ENCODE peak calls at places on chromosomes 6 and 20, in nine cellular contexts. One of them, this sample, is unnamed.

GRCh38 chr6:20400476-20401402 is 940 bp upstream of the E2F3 start:
- DNase-seq in caudate nucleus: peak; percentile 35
- DNase-seq in CD4-positive, alpha-beta memory T cell: peak; percentile 40
- DNase-seq in heart right ventricle: peak; percentile 14
- DNase-seq in naive thymus-derived CD4-positive, alpha-beta T cell: no peak
- DNase-seq in stomach: no peak
- DNase-seq in RWPE2: peak; percentile 77
- DNase-seq in Karpas-422: peak; percentile 60
- DNase-seq in mesendoderm: peak; percentile 18
- DNase-seq in this sample: peak; percentile 42

GRCh38 chr6:22940571-22941290 is 371.4 kb downstream of the HDGFL1 start:
- DNase-seq in Karpas-422: no peak
- DNase-seq in stomach: no peak
- DNase-seq in mesendoderm: no peak
- DNase-seq in caudate nucleus: no peak
- DNase-seq in RWPE2: no peak
- DNase-seq in heart right ventricle: no peak
- DNase-seq in naive thymus-derived CD4-positive, alpha-beta T cell: no peak
- DNase-seq in CD4-positive, alpha-beta memory T cell: no peak
- DNase-seq in this sample: no peak

GRCh38 chr6:14922306-14922705 is 323.6 kb upstream of the JARID2 start:
- DNase-seq in naive thymus-derived CD4-positive, alpha-beta T cell: no peak
- DNase-seq in RWPE2: no peak
- DNase-seq in CD4-positive, alpha-beta memory T cell: no peak
- DNase-seq in mesendoderm: peak; percentile 62
- DNase-seq in caudate nucleus: no peak
- DNase-seq in Karpas-422: no peak
- DNase-seq in stomach: no peak
- DNase-seq in heart right ventricle: no peak
- DNase-seq in this sample: peak; percentile 6

GRCh38 chr20:62933966-62934365 is 4.0 kb upstream of the GID8 start:
- DNase-seq in caudate nucleus: no peak
- DNase-seq in stomach: no peak
- DNase-seq in heart right ventricle: no peak
- DNase-seq in Karpas-422: no peak
- DNase-seq in CD4-positive, alpha-beta memory T cell: no peak
- DNase-seq in RWPE2: peak; percentile 54
- DNase-seq in mesendoderm: no peak
- DNase-seq in naive thymus-derived CD4-positive, alpha-beta T cell: no peak
- DNase-seq in this sample: no peak

GRCh38 chr6:118377711-118378414 is 170.2 kb upstream of the PLN start:
- DNase-seq in mesendoderm: peak; percentile 9
- DNase-seq in stomach: no peak
- DNase-seq in RWPE2: no peak
- DNase-seq in CD4-positive, alpha-beta memory T cell: no peak
- DNase-seq in heart right ventricle: peak; percentile 51
- DNase-seq in caudate nucleus: no peak
- DNase-seq in Karpas-422: no peak
- DNase-seq in naive thymus-derived CD4-positive, alpha-beta T cell: no peak
- DNase-seq in this sample: no peak

GRCh38 chr6:152897807-152898399 is 84.9 kb downstream of the FBXO5 start:
- DNase-seq in RWPE2: no peak
- DNase-seq in stomach: peak; percentile 63
- DNase-seq in CD4-positive, alpha-beta memory T cell: peak; percentile 45
- DNase-seq in heart right ventricle: peak; percentile 52
- DNase-seq in caudate nucleus: no peak
- DNase-seq in Karpas-422: peak; percentile 86
- DNase-seq in mesendoderm: peak; percentile 77
- DNase-seq in naive thymus-derived CD4-positive, alpha-beta T cell: no peak
- DNase-seq in this sample: peak; percentile 8

GRCh38 chr6:111558690-111559192 is 46.9 kb downstream of the TRAF3IP2 start:
- DNase-seq in heart right ventricle: no peak
- DNase-seq in naive thymus-derived CD4-positive, alpha-beta T cell: no peak
- DNase-seq in mesendoderm: no peak
- DNase-seq in caudate nucleus: no peak
- DNase-seq in stomach: no peak
- DNase-seq in Karpas-422: no peak
- DNase-seq in CD4-positive, alpha-beta memory T cell: no peak
- DNase-seq in RWPE2: no peak
- DNase-seq in this sample: no peak

GRCh38 chr6:32718879-32719278 is 22.3 kb upstream of the HLA-DQA2 start:
- DNase-seq in mesendoderm: no peak
- DNase-seq in caudate nucleus: no peak
- DNase-seq in naive thymus-derived CD4-positive, alpha-beta T cell: no peak
- DNase-seq in stomach: no peak
- DNase-seq in heart right ventricle: no peak
- DNase-seq in CD4-positive, alpha-beta memory T cell: no peak
- DNase-seq in RWPE2: no peak
- DNase-seq in Karpas-422: no peak
- DNase-seq in this sample: no peak

GRCh38 chr6:135270676-135271536 is 89.8 kb downstream of the MYB start:
- DNase-seq in Karpas-422: no peak
- DNase-seq in mesendoderm: peak; percentile 71
- DNase-seq in naive thymus-derived CD4-positive, alpha-beta T cell: no peak
- DNase-seq in CD4-positive, alpha-beta memory T cell: no peak
- DNase-seq in caudate nucleus: no peak
- DNase-seq in stomach: peak; percentile 81
- DNase-seq in RWPE2: no peak
- DNase-seq in heart right ventricle: no peak
- DNase-seq in this sample: no peak

GRCh38 chr6:50990750-50991446 is 172.2 kb downstream of the TFAP2B start:
- DNase-seq in caudate nucleus: no peak
- DNase-seq in stomach: no peak
- DNase-seq in heart right ventricle: no peak
- DNase-seq in RWPE2: no peak
- DNase-seq in Karpas-422: no peak
- DNase-seq in mesendoderm: no peak
- DNase-seq in naive thymus-derived CD4-positive, alpha-beta T cell: no peak
- DNase-seq in CD4-positive, alpha-beta memory T cell: no peak
- DNase-seq in this sample: no peak

GRCh38 chr20:32993484-32994050 is 10.7 kb downstream of the SUN5 start:
- DNase-seq in caudate nucleus: no peak
- DNase-seq in heart right ventricle: no peak
- DNase-seq in naive thymus-derived CD4-positive, alpha-beta T cell: peak; percentile 39
- DNase-seq in mesendoderm: no peak
- DNase-seq in Karpas-422: no peak
- DNase-seq in RWPE2: peak; percentile 38
- DNase-seq in CD4-positive, alpha-beta memory T cell: no peak
- DNase-seq in stomach: no peak
- DNase-seq in this sample: no peak

GRCh38 chr20:45765307-45765910 is 26.3 kb downstream of the WFDC3 start:
- DNase-seq in stomach: no peak
- DNase-seq in RWPE2: peak; percentile 45
- DNase-seq in heart right ventricle: no peak
- DNase-seq in mesendoderm: peak; percentile 87
- DNase-seq in Karpas-422: no peak
- DNase-seq in CD4-positive, alpha-beta memory T cell: no peak
- DNase-seq in caudate nucleus: no peak
- DNase-seq in naive thymus-derived CD4-positive, alpha-beta T cell: no peak
- DNase-seq in this sample: no peak
- H3K27ac ChIP-seq in stomach: no peak overlapping the region
- H3K27ac ChIP-seq in RWPE2: no peak overlapping the region
- H3K27ac ChIP-seq in heart right ventricle: no peak overlapping the region
- H3K27ac ChIP-seq in mesendoderm: peak overlapping the region; percentile 94
- H3K27ac ChIP-seq in Karpas-422: no peak overlapping the region
- H3K27ac ChIP-seq in CD4-positive, alpha-beta memory T cell: no peak overlapping the region
- H3K27ac ChIP-seq in caudate nucleus: no peak overlapping the region
- H3K27ac ChIP-seq in naive thymus-derived CD4-positive, alpha-beta T cell: no peak overlapping the region
- H3K27ac ChIP-seq in this sample: no peak overlapping the region

GRCh38 chr6:44254201-44254956 is 2.9 kb downstream of the SLC35B2 start:
- DNase-seq in mesendoderm: no peak
- DNase-seq in stomach: no peak
- DNase-seq in RWPE2: no peak
- DNase-seq in CD4-positive, alpha-beta memory T cell: no peak
- DNase-seq in naive thymus-derived CD4-positive, alpha-beta T cell: no peak
- DNase-seq in Karpas-422: peak; percentile 69
- DNase-seq in caudate nucleus: no peak
- DNase-seq in heart right ventricle: no peak
- DNase-seq in this sample: no peak

GRCh38 chr6:44251576-44252524 is 4.9 kb downstream of the HSP90AB1 start:
- DNase-seq in mesendoderm: no peak
- DNase-seq in naive thymus-derived CD4-positive, alpha-beta T cell: no peak
- DNase-seq in caudate nucleus: no peak
- DNase-seq in Karpas-422: peak; percentile 51
- DNase-seq in stomach: no peak
- DNase-seq in CD4-positive, alpha-beta memory T cell: no peak
- DNase-seq in RWPE2: no peak
- DNase-seq in heart right ventricle: no peak
- DNase-seq in this sample: no peak

GRCh38 chr6:44255848-44256247 is 1.5 kb downstream of the SLC35B2 start:
- DNase-seq in stomach: no peak
- DNase-seq in naive thymus-derived CD4-positive, alpha-beta T cell: no peak
- DNase-seq in CD4-positive, alpha-beta memory T cell: no peak
- DNase-seq in Karpas-422: peak; percentile 69
- DNase-seq in RWPE2: no peak
- DNase-seq in mesendoderm: no peak
- DNase-seq in caudate nucleus: no peak
- DNase-seq in heart right ventricle: no peak
- DNase-seq in this sample: no peak

GRCh38 chr6:44254957-44255808 is 2.1 kb downstream of the SLC35B2 start:
- DNase-seq in RWPE2: no peak
- DNase-seq in Karpas-422: peak; percentile 72
- DNase-seq in CD4-positive, alpha-beta memory T cell: no peak
- DNase-seq in mesendoderm: peak; percentile 41
- DNase-seq in naive thymus-derived CD4-positive, alpha-beta T cell: no peak
- DNase-seq in heart right ventricle: no peak
- DNase-seq in caudate nucleus: no peak
- DNase-seq in stomach: no peak
- DNase-seq in this sample: no peak

DNA sequence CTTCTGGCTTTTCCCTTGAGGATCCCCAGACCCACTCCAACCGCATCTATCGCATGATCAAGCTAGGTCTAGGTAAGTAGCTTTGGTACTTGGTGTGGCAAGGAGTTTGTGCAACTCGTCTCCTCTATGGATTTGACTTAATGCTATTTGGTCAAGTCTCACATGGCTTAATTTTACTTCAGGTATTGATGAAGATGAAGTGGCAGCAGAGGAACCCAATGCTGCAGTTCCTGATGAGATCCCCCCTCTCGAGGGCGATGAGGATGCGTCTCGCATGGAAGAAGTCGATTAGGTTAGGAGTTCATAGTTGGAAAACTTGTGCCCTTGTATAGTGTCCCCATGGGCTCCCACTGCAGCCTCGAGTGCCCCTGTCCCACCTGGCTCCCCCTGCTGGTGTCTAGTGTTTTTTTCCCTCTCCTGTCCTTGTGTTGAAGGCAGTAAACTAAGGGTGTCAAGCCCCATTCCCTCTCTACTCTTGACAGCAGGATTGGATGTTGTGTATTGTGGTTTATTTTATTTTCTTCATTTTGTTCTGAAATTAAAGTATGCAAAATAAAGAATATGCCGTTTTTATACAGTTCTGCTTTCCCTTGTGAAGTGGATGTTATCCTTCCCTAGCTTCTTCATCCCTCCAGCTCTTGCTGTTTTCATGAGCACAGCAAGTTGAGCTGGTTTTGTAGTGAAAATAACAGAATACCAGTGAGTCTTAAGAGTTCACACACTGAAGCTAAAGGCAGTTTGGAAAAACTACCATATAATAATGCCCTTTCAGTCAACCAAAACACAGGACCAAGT is 3.8 kb downstream of the SLC35B2 start:
- DNase-seq in Karpas-422: peak; percentile 86
- DNase-seq in CD4-positive, alpha-beta memory T cell: peak; percentile 59
- DNase-seq in heart right ventricle: no peak
- DNase-seq in stomach: peak; percentile 66
- DNase-seq in mesendoderm: peak; percentile 68
- DNase-seq in naive thymus-derived CD4-positive, alpha-beta T cell: no peak
- DNase-seq in RWPE2: no peak
- DNase-seq in caudate nucleus: no peak
- DNase-seq in this sample: no peak
- H3K27ac ChIP-seq in Karpas-422: no peak overlapping the region
- H3K27ac ChIP-seq in CD4-positive, alpha-beta memory T cell: no peak overlapping the region
- H3K27ac ChIP-seq in heart right ventricle: no peak overlapping the region
- H3K27ac ChIP-seq in stomach: no peak overlapping the region
- H3K27ac ChIP-seq in mesendoderm: no peak overlapping the region
- H3K27ac ChIP-seq in naive thymus-derived CD4-positive, alpha-beta T cell: no peak overlapping the region
- H3K27ac ChIP-seq in RWPE2: no peak overlapping the region
- H3K27ac ChIP-seq in caudate nucleus: no peak overlapping the region
- H3K27ac ChIP-seq in this sample: no peak overlapping the region

DNA sequence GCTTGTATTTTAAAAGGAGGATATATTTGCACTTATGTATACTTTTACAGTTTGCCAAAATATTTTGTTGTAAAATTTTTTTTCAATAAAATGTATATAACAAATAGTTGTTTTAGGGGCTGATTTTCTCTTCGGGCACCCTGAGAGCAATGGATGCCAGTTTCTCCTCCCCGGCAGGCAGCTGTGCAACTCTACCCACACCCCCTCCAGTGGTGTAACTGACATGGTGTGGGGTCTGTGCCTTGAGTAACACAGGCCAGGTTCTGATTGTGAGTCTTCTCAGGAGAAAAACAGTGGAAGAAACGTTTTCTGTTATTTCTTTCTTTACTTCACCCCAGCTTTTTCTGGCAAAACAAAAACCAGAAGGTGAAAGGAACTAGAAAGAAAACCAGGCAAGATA is 6.1 kb downstream of the FOXF2 start:
- DNase-seq in stomach: no peak
- DNase-seq in CD4-positive, alpha-beta memory T cell: no peak
- DNase-seq in caudate nucleus: no peak
- DNase-seq in Karpas-422: no peak
- DNase-seq in naive thymus-derived CD4-positive, alpha-beta T cell: no peak
- DNase-seq in heart right ventricle: no peak
- DNase-seq in RWPE2: no peak
- DNase-seq in mesendoderm: no peak
- DNase-seq in this sample: no peak
- H3K27ac ChIP-seq in stomach: peak overlapping the region; percentile 72
- H3K27ac ChIP-seq in CD4-positive, alpha-beta memory T cell: no peak overlapping the region
- H3K27ac ChIP-seq in caudate nucleus: no peak overlapping the region
- H3K27ac ChIP-seq in Karpas-422: no peak overlapping the region
- H3K27ac ChIP-seq in naive thymus-derived CD4-positive, alpha-beta T cell: no peak overlapping the region
- H3K27ac ChIP-seq in heart right ventricle: no peak overlapping the region
- H3K27ac ChIP-seq in RWPE2: no peak overlapping the region
- H3K27ac ChIP-seq in mesendoderm: no peak overlapping the region
- H3K27ac ChIP-seq in this sample: no peak overlapping the region

DNA sequence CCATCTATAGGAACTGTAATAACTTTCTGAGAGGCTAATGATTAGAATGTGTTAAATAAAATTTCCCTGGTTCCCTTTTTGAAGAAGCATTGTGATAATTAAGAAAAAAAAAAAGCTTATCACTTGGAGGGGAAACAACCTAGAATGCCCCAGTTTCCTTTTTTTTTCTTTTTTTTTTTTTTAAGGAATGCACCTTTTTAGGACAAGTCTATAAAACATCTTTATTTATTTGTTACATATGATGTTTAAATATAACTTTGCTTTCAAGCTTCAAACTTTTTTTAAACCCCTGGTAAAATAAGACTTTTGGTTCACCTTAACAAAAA is 7.3 kb upstream of the MRPS10 start:
- DNase-seq in caudate nucleus: no peak
- DNase-seq in heart right ventricle: no peak
- DNase-seq in mesendoderm: no peak
- DNase-seq in RWPE2: no peak
- DNase-seq in CD4-positive, alpha-beta memory T cell: no peak
- DNase-seq in stomach: no peak
- DNase-seq in naive thymus-derived CD4-positive, alpha-beta T cell: no peak
- DNase-seq in Karpas-422: no peak
- DNase-seq in this sample: no peak
- H3K27ac ChIP-seq in caudate nucleus: no peak overlapping the region
- H3K27ac ChIP-seq in heart right ventricle: no peak overlapping the region
- H3K27ac ChIP-seq in mesendoderm: no peak overlapping the region
- H3K27ac ChIP-seq in RWPE2: peak overlapping the region; percentile 99
- H3K27ac ChIP-seq in CD4-positive, alpha-beta memory T cell: no peak overlapping the region
- H3K27ac ChIP-seq in stomach: no peak overlapping the region
- H3K27ac ChIP-seq in naive thymus-derived CD4-positive, alpha-beta T cell: no peak overlapping the region
- H3K27ac ChIP-seq in Karpas-422: peak overlapping the region; percentile 91
- H3K27ac ChIP-seq in this sample: no peak overlapping the region

This sample was measured in substantia nigra.